ENCODE peak calls at places on chromosomes 16 and 17, in seven cellular contexts. Y is ovary, L is suprapubic skin, Q is adrenal gland, K is LNCaP clone FGC, R is B cell, X is left lung. D is an unnamed sample.

GRCh38 chr16:57131351-57131970 is 39.1 kb downstream of the CPNE2 start:
- DNase-seq in Y (no peak), L (no peak), Q (no peak), K (no peak), R (no peak), X (peak; percentile 50), D (no peak)

GRCh38 chr17:51711581-51711980 is 446.9 kb downstream of the CA10 start:
- DNase-seq in Y (no peak), L (no peak), Q (no peak), K (no peak), R (no peak), X (no peak), D (no peak)

GRCh38 chr17:17590883-17591407 is 563 bp downstream of the PEMT start:
- DNase-seq in Y (no peak), L (no peak), Q (no peak), K (no peak), R (no peak), X (peak; percentile 58), D (no peak)

GRCh38 chr17:20226814-20227482 is 217.8 kb downstream of the SPECC1 start:
- DNase-seq in Y (peak; percentile 89), L (peak; percentile 85), Q (peak; percentile 88), K (no peak), R (peak; percentile 62), X (peak; percentile 87), D (peak; percentile 80)

GRCh38 chr17:79627766-79628690 is 17.2 kb upstream of the RBFOX3 start:
- DNase-seq in Y (no peak), L (peak; percentile 69), Q (peak; percentile 2), K (no peak), R (no peak), X (no peak), D (peak; percentile 62)

GRCh38 chr16:10608687-10609409 is 28.4 kb upstream of the EMP2 start:
- DNase-seq in Y (no peak), L (no peak), Q (no peak), K (no peak), R (no peak), X (no peak), D (no peak)

GRCh38 chr16:81238296-81239011 is at the start of gene BCO1:
- DNase-seq in Y (peak; percentile 18), L (no peak), Q (no peak), K (peak; percentile 14), R (no peak), X (no peak), D (no peak)

GRCh38 chr17:58756246-58757161 is 850 bp downstream of the PPM1E start:
- DNase-seq in Y (no peak), L (no peak), Q (peak; percentile 34), K (no peak), R (peak; percentile 47), X (no peak), D (no peak)

GRCh38 chr17:59435238-59435637 is 103.8 kb downstream of the YPEL2 start:
- DNase-seq in Y (no peak), L (no peak), Q (no peak), K (no peak), R (no peak), X (no peak), D (no peak)

GRCh38 chr16:68179196-68179795 is 56.6 kb downstream of the ESRP2 start:
- DNase-seq in Y (no peak), L (no peak), Q (no peak), K (no peak), R (no peak), X (no peak), D (no peak)

GRCh38 chr16:674968-675883 is at the start of gene RHBDL1:
- DNase-seq in Y (no peak), L (no peak), Q (peak; percentile 61), K (no peak), R (no peak), X (no peak), D (no peak)

GRCh38 chr17:55587608-55588139 is 76.4 kb upstream of the SMIM36 start:
- DNase-seq in Y (peak; percentile 59), L (no peak), Q (no peak), K (no peak), R (no peak), X (no peak), D (no peak)

GRCh38 chr17:33142703-33143299 is 150.3 kb downstream of the ASIC2 start:
- DNase-seq in Y (no peak), L (no peak), Q (peak; percentile 36), K (peak; percentile 1), R (no peak), X (no peak), D (no peak)

GRCh38 chr17:1634841-1635650 is 6.4 kb upstream of the SLC43A2 start:
- DNase-seq in Y (no peak), L (no peak), Q (no peak), K (no peak), R (no peak), X (no peak), D (no peak)
- TF ChIP-seq CTCF in Y (no peak), L (no peak), Q (no peak), K (no peak), R (no peak), X (no peak), D (no peak)

GRCh38 chr17:38886643-38887010 is 16.8 kb downstream of the LASP1 start:
- DNase-seq in Y (no peak), L (no peak), Q (no peak), K (no peak), R (no peak), X (no peak), D (no peak)

GRCh38 chr17:38885728-38886642 is 16.1 kb downstream of the LASP1 start:
- DNase-seq in Y (no peak), L (no peak), Q (no peak), K (no peak), R (no peak), X (no peak), D (no peak)

GRCh38 chr17:38885044-38885727 is 15.3 kb downstream of the LASP1 start:
- DNase-seq in Y (no peak), L (no peak), Q (no peak), K (no peak), R (no peak), X (no peak), D (no peak)

GRCh38 chr17:38881600-38882191 is 11.8 kb downstream of the LASP1 start:
- DNase-seq in Y (peak; percentile 87), L (no peak), Q (peak; percentile 43), K (no peak), R (no peak), X (no peak), D (peak; percentile 85)

GRCh38 chr17:38883592-38884526 is 14.0 kb downstream of the LASP1 start:
- DNase-seq in Y (no peak), L (no peak), Q (no peak), K (no peak), R (peak; percentile 29), X (peak; percentile 47), D (no peak)
- TF ChIP-seq CTCF in Y (no peak), L (no peak), Q (no peak), K (no peak), R (no peak), X (no peak), D (peak; percentile 50)

DNA sequence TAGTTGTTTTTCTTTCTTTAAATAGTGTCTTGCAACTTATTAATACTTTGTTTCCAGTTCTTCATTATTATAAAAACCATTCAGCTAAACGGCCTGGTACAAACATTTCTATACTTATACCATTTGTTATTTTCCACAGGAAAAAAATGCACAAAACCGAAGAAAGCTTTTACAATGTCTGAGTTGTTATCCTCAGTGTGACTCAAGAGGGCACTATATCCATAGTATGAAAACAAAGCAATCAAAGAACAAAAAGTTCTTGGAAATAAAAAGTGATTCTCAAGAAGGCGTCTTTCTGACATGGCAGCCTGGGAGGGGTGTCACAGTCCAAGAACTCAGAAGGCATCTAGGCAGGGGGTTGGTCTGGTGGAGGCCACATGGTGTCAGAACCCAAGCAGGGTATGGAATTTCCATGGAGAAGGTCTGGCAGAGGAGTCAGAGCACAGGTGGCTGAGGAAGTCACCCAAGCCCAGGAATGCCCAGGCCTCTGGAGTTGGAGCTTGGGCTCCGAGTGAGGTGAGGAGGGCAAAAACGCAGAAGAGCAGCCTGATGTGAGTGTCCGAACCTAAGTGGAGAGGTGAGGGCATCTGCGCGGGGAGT is 70.9 kb upstream of the ATP2A3 start:
- DNase-seq in Y (no peak), L (no peak), Q (no peak), K (no peak), R (no peak), X (no peak), D (no peak)
- TF ChIP-seq CTCF in Y (no peak), L (no peak), Q (peak; percentile 31), K (peak; percentile 4), R (no peak), X (no peak), D (no peak)

DNA sequence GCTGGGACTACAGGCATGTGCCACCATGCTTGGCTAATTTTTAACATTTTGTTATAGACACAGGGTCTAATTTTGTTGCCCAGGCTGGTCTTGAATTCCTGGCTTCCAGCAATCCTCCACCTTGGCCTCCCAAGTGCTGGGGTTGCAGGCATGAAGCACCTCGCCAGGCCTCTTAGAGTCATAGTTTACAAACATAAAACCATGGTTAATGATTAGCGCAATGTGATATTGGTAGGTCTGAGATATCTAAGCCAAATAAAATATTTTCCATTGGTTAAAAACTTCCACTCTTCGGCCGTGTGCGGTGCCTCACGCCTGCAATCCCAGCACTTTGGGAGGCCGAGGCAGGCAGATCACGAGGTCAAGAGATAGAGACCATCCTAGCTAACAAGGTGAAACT is 16.6 kb downstream of the TXNDC11 start:
- DNase-seq in Y (no peak), L (no peak), Q (no peak), K (no peak), R (no peak), X (no peak), D (no peak)
- TF ChIP-seq CTCF in Y (no peak), L (no peak), Q (no peak), K (no peak), R (no peak), X (no peak), D (no peak)

DNA sequence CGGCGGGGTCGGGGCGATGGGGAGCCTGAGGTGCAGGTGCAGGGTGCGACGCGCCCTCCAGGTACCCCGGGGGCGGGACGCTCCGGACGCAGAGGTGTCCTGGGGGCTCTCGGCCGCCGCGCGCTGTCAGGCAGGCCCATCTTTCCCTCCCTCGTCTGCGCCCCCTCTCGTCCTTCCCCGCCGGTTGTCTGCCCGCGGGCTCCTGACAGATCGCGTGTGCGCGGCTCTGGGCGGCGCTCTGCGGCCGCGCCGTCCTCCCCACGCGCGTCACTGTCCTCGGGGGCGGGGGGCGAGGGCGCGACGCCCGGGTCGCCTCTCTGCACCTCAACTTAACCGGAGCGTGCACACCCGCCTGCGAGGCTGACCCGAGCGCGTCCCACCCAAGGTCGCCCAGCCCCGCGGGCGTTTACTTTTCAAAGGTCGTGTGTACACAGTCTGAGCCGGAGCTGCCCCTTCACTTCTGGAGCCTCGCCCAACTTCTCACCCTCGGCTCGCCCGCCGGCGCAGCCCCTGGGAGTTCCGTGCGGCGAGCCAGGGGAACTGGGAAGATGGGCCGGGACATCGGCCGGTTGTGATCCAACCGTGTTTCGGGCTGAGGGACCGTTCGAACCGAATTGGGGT is 512 bp downstream of the AKAP1 start:
- DNase-seq in Y (peak; percentile 57), L (peak; percentile 85), Q (peak; percentile 61), K (no peak), R (peak; percentile 77), X (peak; percentile 86), D (peak; percentile 77)
- TF ChIP-seq CTCF in Y (peak; percentile 6), L (no peak), Q (no peak), K (peak; percentile 41), R (no peak), X (no peak), D (peak; percentile 33)

GRCh38 chr17:74759243-74759801 is 10.9 kb downstream of the NHERF1 start:
- DNase-seq in Y (no peak), L (no peak), Q (no peak), K (no peak), R (peak; percentile 56), X (peak; percentile 72), D (no peak)
- TF ChIP-seq CTCF in Y (no peak), L (no peak), Q (no peak), K (no peak), R (no peak), X (no peak), D (no peak)